ENCODE peak calls at places on chromosomes 2 and 18, in eight cellular contexts. S is K562, W is HepG2, Q is SK-N-SH, X is endothelial cell of umbilical vein, A is HCT116, N is GM12878, G is H1. O is an unnamed sample.

GRCh38 chr18:10035306-10035991 is 121.6 kb downstream of the VAPA start:
- DNase-seq in X (no peak), G (no peak), N (no peak), S (no peak), A (no peak), Q (no peak), W (no peak), O (no peak)

GRCh38 chr2:237180225-237180624 is 94.5 kb downstream of the COPS8 start:
- DNase-seq in N (no peak), G (no peak), S (no peak), Q (no peak), A (no peak), W (no peak), X (no peak), O (no peak)

GRCh38 chr2:232367016-232367415 is 11.5 kb upstream of the ALPP start:
- DNase-seq in N (no peak), X (no peak), W (no peak), Q (no peak), S (no peak), G (no peak), A (no peak), O (no peak)

GRCh38 chr18:59041296-59041695 is 98.4 kb upstream of the SEC11C start:
- DNase-seq in A (no peak), G (no peak), Q (no peak), N (no peak), S (no peak), X (no peak), W (no peak), O (no peak)

GRCh38 chr2:64650257-64650656 is 3.5 kb downstream of the SERTAD2 start:
- DNase-seq in W (no peak), S (peak), N (no peak), Q (no peak), G (no peak), A (no peak), X (no peak), O (no peak)

GRCh38 chr2:10257036-10257435 is 45.7 kb upstream of the HPCAL1 start:
- DNase-seq in W (no peak), A (no peak), Q (no peak), S (no peak), G (no peak), N (no peak), X (no peak), O (no peak)

GRCh38 chr2:209663666-209664065 is 108.0 kb upstream of the UNC80 start:
- DNase-seq in N (no peak), X (no peak), A (no peak), W (no peak), G (no peak), Q (no peak), S (no peak), O (no peak)

GRCh38 chr2:238331916-238332315 is 11.6 kb downstream of the TRAF3IP1 start:
- DNase-seq in Q (peak), G (no peak), X (no peak), A (no peak), W (no peak), N (no peak), S (no peak), O (no peak)

GRCh38 chr2:27085670-27086089 is 892 bp upstream of the KHK start:
- DNase-seq in W (no peak), N (no peak), X (peak), S (peak), Q (peak), G (peak), A (no peak), O (peak)

GRCh38 chr2:20543579-20543887 is 96.7 kb downstream of the RHOB start:
- DNase-seq in N (no peak), W (no peak), A (no peak), Q (no peak), X (no peak), S (no peak), G (no peak), O (no peak)

GRCh38 chr2:20916604-20917286 is 93.8 kb upstream of the LDAH start:
- DNase-seq in W (peak), Q (peak), G (no peak), A (no peak), X (peak), S (peak), N (no peak), O (peak)

GRCh38 chr18:36382151-36382550 is 84.6 kb downstream of the FHOD3 start:
- DNase-seq in S (no peak), A (no peak), X (no peak), G (no peak), W (no peak), Q (no peak), N (no peak), O (no peak)

GRCh38 chr2:230441188-230441897 is 25.3 kb downstream of the SP100 start:
- DNase-seq in N (peak), X (peak), Q (no peak), S (no peak), G (no peak), W (no peak), A (no peak), O (no peak)

GRCh38 chr2:45993476-45993991 is 303.7 kb upstream of the EPAS1 start:
- DNase-seq in X (peak), Q (peak), G (peak), N (peak), W (peak), S (peak), A (peak), O (peak)

GRCh38 chr2:220394433-220394832 is 767.0 kb downstream of the SLC4A3 start:
- DNase-seq in Q (no peak), S (no peak), N (no peak), A (no peak), G (no peak), X (no peak), W (no peak), O (no peak)

GRCh38 chr2:37635359-37636208 is 35.9 kb downstream of the CDC42EP3 start:
- DNase-seq in N (peak), X (peak), A (no peak), G (no peak), S (no peak), W (no peak), Q (no peak), O (no peak)

GRCh38 chr2:70127920-70128444 is 40.7 kb downstream of the PCBP1 start:
- DNase-seq in S (peak), G (no peak), Q (no peak), W (no peak), A (no peak), X (no peak), N (no peak), O (no peak)

GRCh38 chr2:70133521-70134348 is 46.5 kb downstream of the PCBP1 start:
- DNase-seq in N (no peak), W (no peak), X (peak), G (no peak), A (no peak), S (peak), Q (no peak), O (no peak)

GRCh38 chr2:70133127-70133452 is 45.8 kb downstream of the PCBP1 start:
- DNase-seq in W (no peak), G (no peak), A (no peak), Q (no peak), S (no peak), X (no peak), N (no peak), O (no peak)

GRCh38 chr2:70132244-70133126 is 45.2 kb downstream of the PCBP1 start:
- DNase-seq in S (peak), W (peak), Q (peak), X (peak), N (no peak), A (no peak), G (no peak), O (no peak)
- TF ChIP-seq POLR2AphosphoS5 in S (no peak), W (peak), Q (no peak), X (peak), N (peak), A (no peak), G (no peak), O (no peak)

GRCh38 chr2:28737655-28738054 is 14.0 kb upstream of the PPP1CB start:
- DNase-seq in S (no peak), A (no peak), W (no peak), G (no peak), N (no peak), X (no peak), Q (no peak), O (no peak)
- H2AFZ ChIP-seq in S (no peak), A (no peak), W (no peak), G (no peak), N (no peak), X (no peak), Q (no peak), O (no peak)

GRCh38 chr2:33278245-33278943 is 198.1 kb upstream of the RASGRP3 start:
- DNase-seq in G (no peak), S (no peak), N (no peak), A (no peak), W (no peak), X (no peak), Q (no peak), O (no peak)
- H3K27ac ChIP-seq in G (no peak), S (no peak), N (no peak), A (no peak), W (no peak), X (no peak), Q (no peak), O (no peak)

GRCh38 chr2:216536725-216537124 is 38.1 kb downstream of the RPL37A start:
- DNase-seq in Q (peak), N (no peak), S (peak), A (no peak), X (no peak), G (no peak), W (no peak), O (no peak)
- TF ChIP-seq POLR2AphosphoS5 in Q (no peak), N (no peak), S (no peak), A (no peak), X (no peak), G (no peak), W (no peak), O (no peak)